ENCODE peak calls at places on chromosomes 2 and 18, in eight cellular contexts. T, M, B, O, F, Q, A and G are unnamed samples.

GRCh38 chr2:138814123-138814883 is 34.1 kb upstream of the NXPH2 start:
- DNase-seq in T (no peak), M (no peak), B (no peak), O (no peak), F (no peak), Q (no peak), A (no peak), G (no peak)

GRCh38 chr2:10712186-10712809 is 9.1 kb upstream of the ATP6V1C2 start:
- DNase-seq in T (no peak), M (no peak), B (no peak), O (no peak), F (no peak), Q (no peak), A (no peak), G (no peak)

GRCh38 chr2:56522605-56523089 is 338.9 kb downstream of the CCDC85A start:
- DNase-seq in T (no peak), M (no peak), B (no peak), O (no peak), F (no peak), Q (no peak), A (no peak), G (no peak)

GRCh38 chr18:33839452-33840225 is 261.6 kb downstream of the ASXL3 start:
- DNase-seq in T (no peak), M (no peak), B (peak; percentile 6), O (no peak), F (no peak), Q (no peak), A (peak; percentile 41), G (no peak)

GRCh38 chr2:45857848-45858520 is 206.5 kb downstream of the PRKCE start:
- DNase-seq in T (no peak), M (no peak), B (no peak), O (no peak), F (no peak), Q (no peak), A (no peak), G (no peak)

GRCh38 chr2:72828840-72829507 is 3.1 kb upstream of the EXOC6B start:
- DNase-seq in T (no peak), M (no peak), B (no peak), O (no peak), F (no peak), Q (no peak), A (no peak), G (no peak)

GRCh38 chr2:15846626-15847025 is 93.7 kb upstream of the MYCN start:
- DNase-seq in T (no peak), M (no peak), B (peak; percentile 26), O (no peak), F (no peak), Q (no peak), A (peak; percentile 8), G (no peak)

GRCh38 chr2:29130295-29130694 is 15.1 kb downstream of the CLIP4 start:
- DNase-seq in T (no peak), M (no peak), B (no peak), O (no peak), F (no peak), Q (no peak), A (peak; percentile 69), G (no peak)

GRCh38 chr18:34695300-34695699 is 14.8 kb upstream of the DTNA start:
- DNase-seq in T (no peak), M (no peak), B (no peak), O (no peak), F (no peak), Q (no peak), A (no peak), G (no peak)

GRCh38 chr2:10538224-10538894 is 90.2 kb upstream of the ODC1 start:
- DNase-seq in T (no peak), M (no peak), B (no peak), O (peak; percentile 61), F (no peak), Q (no peak), A (no peak), G (no peak)

GRCh38 chr2:171836151-171836910 is 57.7 kb downstream of the SLC25A12 start:
- DNase-seq in T (no peak), M (no peak), B (no peak), O (no peak), F (no peak), Q (no peak), A (no peak), G (no peak)

GRCh38 chr2:180015951-180016709 is 9.0 kb upstream of the CWC22 start:
- DNase-seq in T (no peak), M (no peak), B (no peak), O (no peak), F (no peak), Q (no peak), A (no peak), G (no peak)

GRCh38 chr2:177525351-177525750 is 132.8 kb downstream of the AGPS start:
- DNase-seq in T (no peak), M (no peak), B (no peak), O (no peak), F (no peak), Q (no peak), A (no peak), G (no peak)

GRCh38 chr18:72833471-72833870 is 34.3 kb downstream of the NETO1 start:
- DNase-seq in T (no peak), M (no peak), B (no peak), O (no peak), F (no peak), Q (no peak), A (no peak), G (no peak)